ENCODE peak calls at places on chromosomes 7 and 10, in nine cellular contexts. T, H, W, Z, B, C, E, R and A are unnamed samples.

GRCh38 chr7:98191668-98192431 is 19.4 kb upstream of the BHLHA15 start:
- DNase-seq in T (no peak), H (no peak), W (no peak), Z (no peak), B (no peak), C (no peak), E (no peak), R (no peak), A (no peak)

GRCh38 chr7:51482976-51483375 is 166.4 kb upstream of the COBL start:
- DNase-seq in T (no peak), H (no peak), W (no peak), Z (no peak), B (no peak), C (no peak), E (no peak), R (no peak), A (no peak)

GRCh38 chr10:103855424-103855823 is at the start of gene SH3PXD2A:
- DNase-seq in T (peak), H (no peak), W (peak), Z (peak), B (no peak), C (no peak), E (peak), R (peak), A (peak)

GRCh38 chr7:100679129-100679926 is 5.8 kb downstream of the GNB2 start:
- DNase-seq in T (no peak), H (no peak), W (no peak), Z (no peak), B (no peak), C (no peak), E (no peak), R (no peak), A (peak)

GRCh38 chr10:119724630-119725549 is 960 bp upstream of the INPP5F start:
- DNase-seq in T (no peak), H (no peak), W (no peak), Z (peak), B (no peak), C (no peak), E (no peak), R (peak), A (no peak)

GRCh38 chr7:84142726-84143125 is 51.9 kb downstream of the SEMA3A start:
- DNase-seq in T (no peak), H (no peak), W (no peak), Z (no peak), B (no peak), C (no peak), E (no peak), R (no peak), A (no peak)

GRCh38 chr7:145082366-145083240 is 246.8 kb upstream of the TPK1 start:
- DNase-seq in T (no peak), H (no peak), W (no peak), Z (no peak), B (no peak), C (no peak), E (no peak), R (peak), A (no peak)

GRCh38 chr7:116801092-116801710 is 61.2 kb upstream of the CAPZA2 start:
- DNase-seq in T (no peak), H (no peak), W (no peak), Z (no peak), B (no peak), C (peak), E (no peak), R (peak), A (no peak)

GRCh38 chr7:89312561-89312960 is 517.0 kb upstream of the TEX47 start:
- DNase-seq in T (no peak), H (no peak), W (no peak), Z (no peak), B (no peak), C (no peak), E (no peak), R (no peak), A (no peak)

GRCh38 chr7:47940482-47941001 is 7.7 kb downstream of the PKD1L1 start:
- DNase-seq in T (no peak), H (no peak), W (no peak), Z (peak), B (no peak), C (peak), E (no peak), R (no peak), A (no peak)

GRCh38 chr10:92177546-92177945 is 113.3 kb downstream of the CPEB3 start:
- DNase-seq in T (no peak), H (no peak), W (no peak), Z (peak), B (no peak), C (no peak), E (no peak), R (no peak), A (no peak)

GRCh38 chr7:105055084-105055483 is 41.1 kb downstream of the KMT2E start:
- DNase-seq in T (no peak), H (no peak), W (no peak), Z (no peak), B (no peak), C (no peak), E (no peak), R (no peak), A (no peak)

GRCh38 chr10:65843203-65843602 is 1082.6 kb upstream of the LRRTM3 start:
- DNase-seq in T (no peak), H (no peak), W (no peak), Z (no peak), B (no peak), C (no peak), E (no peak), R (no peak), A (no peak)

DNA sequence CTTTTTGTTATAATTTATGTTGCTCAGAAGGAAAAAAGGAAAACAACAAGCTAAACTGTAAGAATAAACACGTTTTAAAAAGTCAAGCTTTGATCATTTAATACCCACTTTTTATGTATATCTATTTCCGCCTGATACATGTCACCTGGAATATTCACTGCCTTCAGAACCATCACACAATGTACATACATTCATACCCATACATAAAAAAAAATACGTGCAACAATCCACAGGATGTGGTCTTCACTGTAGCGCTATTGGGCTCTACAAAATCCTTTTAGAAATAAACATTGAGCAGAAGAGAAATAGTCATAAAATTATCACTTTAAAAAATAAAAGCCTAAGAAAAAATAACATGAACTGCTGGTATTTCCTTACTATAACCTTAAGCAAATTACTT is 1078.9 kb upstream of the LRRTM3 start:
- DNase-seq in T (no peak), H (no peak), W (no peak), Z (no peak), B (no peak), C (no peak), E (no peak), R (no peak), A (no peak)
- TF ChIP-seq CTCF in T (no peak), H (no peak), W (no peak), Z (no peak), B (no peak), C (no peak), E (no peak), R (no peak), A (no peak)

GRCh38 chr7:25318077-25318476 is 89.8 kb upstream of the NPVF start:
- DNase-seq in T (no peak), H (no peak), W (no peak), Z (no peak), B (no peak), C (no peak), E (no peak), R (no peak), A (no peak)
- TF ChIP-seq CTCF in T (no peak), H (no peak), W (no peak), Z (no peak), B (no peak), C (no peak), E (no peak), R (no peak), A (no peak)

DNA sequence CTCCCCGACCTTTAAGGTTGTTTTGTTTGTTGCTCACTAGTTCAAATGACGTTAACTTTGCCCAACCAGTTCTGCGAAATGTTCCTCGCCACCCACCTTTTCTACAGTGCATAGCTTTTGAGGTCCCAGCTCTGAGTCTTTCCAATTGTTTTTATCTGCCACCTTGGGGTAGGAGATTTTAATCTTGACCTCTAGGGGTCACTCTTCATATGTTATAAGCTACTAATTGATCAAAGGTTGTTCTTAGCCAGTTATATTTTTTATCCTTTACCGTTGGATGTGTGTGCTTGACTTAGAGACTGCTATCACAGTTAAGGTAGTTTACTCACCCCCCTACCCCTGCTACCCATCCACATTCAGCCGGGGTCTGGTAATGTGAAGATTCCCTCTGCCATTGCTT is 372.4 kb downstream of the SUGCT start:
- DNase-seq in T (no peak), H (no peak), W (no peak), Z (no peak), B (no peak), C (no peak), E (no peak), R (peak), A (no peak)
- TF ChIP-seq CTCF in T (no peak), H (no peak), W (peak), Z (no peak), B (no peak), C (no peak), E (peak), R (no peak), A (peak)

GRCh38 chr10:117112220-117112619 is 25.9 kb downstream of the VAX1 start:
- DNase-seq in T (no peak), H (no peak), W (no peak), Z (no peak), B (no peak), C (no peak), E (no peak), R (no peak), A (no peak)
- TF ChIP-seq CTCF in T (peak), H (no peak), W (peak), Z (peak), B (peak), C (peak), E (peak), R (peak), A (peak)

GRCh38 chr10:100516847-100517246 is 2.8 kb downstream of the SEC31B start:
- DNase-seq in T (no peak), H (no peak), W (no peak), Z (no peak), B (no peak), C (no peak), E (no peak), R (no peak), A (no peak)
- TF ChIP-seq CTCF in T (no peak), H (no peak), W (peak), Z (peak), B (no peak), C (peak), E (no peak), R (no peak), A (no peak)

GRCh38 chr10:1078668-1079067 is 22.5 kb downstream of the WDR37 start:
- DNase-seq in T (no peak), H (no peak), W (no peak), Z (no peak), B (no peak), C (no peak), E (no peak), R (no peak), A (no peak)

GRCh38 chr10:1069680-1070079 is 13.5 kb downstream of the WDR37 start:
- DNase-seq in T (no peak), H (no peak), W (no peak), Z (no peak), B (no peak), C (no peak), E (no peak), R (no peak), A (no peak)

GRCh38 chr10:1074748-1075358 is 18.7 kb downstream of the WDR37 start:
- DNase-seq in T (no peak), H (no peak), W (no peak), Z (peak), B (no peak), C (no peak), E (no peak), R (peak), A (no peak)

GRCh38 chr10:1070939-1071338 is 14.8 kb downstream of the WDR37 start:
- DNase-seq in T (no peak), H (no peak), W (no peak), Z (no peak), B (no peak), C (peak), E (no peak), R (peak), A (no peak)

DNA sequence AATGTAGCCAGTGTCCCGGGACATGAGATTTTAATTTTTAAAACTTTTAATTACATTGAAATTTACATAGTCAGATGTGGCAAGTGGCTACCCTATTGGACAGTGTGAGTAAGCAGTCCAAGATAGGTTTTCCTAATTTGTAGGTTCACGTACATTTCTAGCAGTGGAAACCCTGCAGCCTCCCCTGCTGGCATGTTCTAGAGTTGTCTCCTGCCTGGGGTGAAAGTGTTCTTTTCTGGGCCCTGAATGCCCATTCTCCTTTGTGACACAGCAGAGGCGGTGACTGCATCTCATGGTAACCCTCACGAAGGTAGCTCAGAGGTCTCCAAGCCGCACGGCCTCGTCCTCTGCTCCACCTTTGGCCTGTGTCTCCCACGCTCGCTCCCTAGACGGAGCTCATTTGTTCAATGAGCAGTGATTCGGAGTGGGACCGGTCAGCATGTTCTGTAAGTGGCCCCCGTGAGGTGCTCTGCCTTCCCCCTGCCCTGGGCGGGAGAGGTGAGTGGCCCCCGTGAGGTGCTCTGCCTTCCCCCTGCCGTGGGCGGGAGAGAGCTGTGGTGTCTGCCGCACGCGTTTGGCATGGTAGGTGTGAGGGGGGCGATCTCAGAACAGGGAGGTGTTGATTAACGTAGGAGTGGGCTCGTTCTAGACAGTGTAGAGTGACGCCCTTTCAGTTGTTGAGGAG is 18.0 kb downstream of the WDR37 start:
- DNase-seq in T (no peak), H (no peak), W (no peak), Z (no peak), B (no peak), C (no peak), E (no peak), R (no peak), A (no peak)
- TF ChIP-seq CTCF in T (no peak), H (no peak), W (no peak), Z (no peak), B (no peak), C (peak), E (no peak), R (peak), A (no peak)

GRCh38 chr10:133440633-133441285 is 13.0 kb upstream of the SCART1 start:
- DNase-seq in T (no peak), H (no peak), W (no peak), Z (no peak), B (no peak), C (no peak), E (no peak), R (no peak), A (no peak)

GRCh38 chr10:133442191-133442966 is 11.4 kb upstream of the SCART1 start:
- DNase-seq in T (no peak), H (no peak), W (no peak), Z (no peak), B (peak), C (no peak), E (peak), R (no peak), A (no peak)

GRCh38 chr10:133439517-133440461 is 14.0 kb upstream of the SCART1 start:
- DNase-seq in T (no peak), H (no peak), W (no peak), Z (no peak), B (no peak), C (no peak), E (no peak), R (no peak), A (no peak)

GRCh38 chr10:133441780-133442179 is 12.0 kb upstream of the SCART1 start:
- DNase-seq in T (no peak), H (no peak), W (no peak), Z (no peak), B (peak), C (no peak), E (no peak), R (no peak), A (no peak)

DNA sequence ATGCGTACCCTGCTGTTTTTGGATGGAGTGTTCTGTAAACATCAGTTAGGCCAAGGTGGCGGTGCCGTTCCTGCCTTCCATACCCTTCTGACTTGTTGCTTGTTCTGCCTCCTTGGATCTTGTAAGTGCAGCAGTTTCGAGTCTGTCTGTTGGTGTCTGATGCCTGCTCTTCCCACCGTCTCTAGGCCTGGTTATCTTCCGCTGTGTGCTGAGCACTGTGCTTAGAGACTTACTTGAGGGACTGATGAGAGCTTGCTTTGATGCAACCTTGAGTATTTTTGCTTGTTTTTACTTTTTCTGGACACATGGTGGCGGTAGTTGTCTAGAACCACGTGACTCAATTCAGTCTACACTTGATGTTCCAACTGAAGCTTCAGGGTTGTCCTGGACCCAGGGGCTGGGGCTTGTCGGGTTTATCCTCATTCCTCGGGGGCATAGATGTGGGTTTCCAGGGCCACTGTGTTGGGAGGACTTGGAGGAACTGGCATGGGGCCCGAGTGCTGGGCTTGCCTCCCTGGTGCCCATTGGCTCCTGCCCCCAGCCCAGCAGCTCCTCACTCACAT is 14.4 kb upstream of the SPRN start:
- DNase-seq in T (no peak), H (no peak), W (no peak), Z (no peak), B (no peak), C (peak), E (no peak), R (no peak), A (no peak)
- TF ChIP-seq CTCF in T (no peak), H (no peak), W (no peak), Z (peak), B (no peak), C (peak), E (no peak), R (no peak), A (peak)

GRCh38 chr7:74253975-74254857 is at the start of gene RFC2:
- DNase-seq in T (peak), H (peak), W (peak), Z (peak), B (peak), C (peak), E (peak), R (peak), A (peak)
- TF ChIP-seq CTCF in T (no peak), H (no peak), W (peak), Z (peak), B (peak), C (peak), E (peak), R (peak), A (no peak)

GRCh38 chr7:143389316-143390097 is 8.4 kb downstream of the ZYX start:
- DNase-seq in T (no peak), H (no peak), W (no peak), Z (no peak), B (no peak), C (no peak), E (no peak), R (no peak), A (no peak)
- TF ChIP-seq CTCF in T (no peak), H (no peak), W (no peak), Z (no peak), B (no peak), C (peak), E (no peak), R (no peak), A (no peak)

GRCh38 chr10:122298598-122299301 is 27.7 kb downstream of the BTBD16 start:
- DNase-seq in T (peak), H (peak), W (peak), Z (peak), B (peak), C (peak), E (peak), R (peak), A (peak)
- TF ChIP-seq CTCF in T (peak), H (no peak), W (peak), Z (peak), B (peak), C (peak), E (peak), R (peak), A (peak)